ENCODE peak calls at places on chromosomes 7 and 10, in nine cellular contexts. One of them, this sample, is unnamed.

GRCh38 chr7:28348631-28349030 is 63.7 kb upstream of the CREB5 start:
- DNase-seq in heart left ventricle: peak
- DNase-seq in astrocyte of the spinal cord: no peak
- DNase-seq in HL-60: no peak
- DNase-seq in breast epithelium: peak
- DNase-seq in MCF 10A: peak
- DNase-seq in PC-9: no peak
- DNase-seq in suprapubic skin: no peak
- DNase-seq in GM12865: no peak
- DNase-seq in this sample: no peak

GRCh38 chr7:22718200-22718711 is 8.7 kb upstream of the IL6 start:
- DNase-seq in HL-60: no peak
- DNase-seq in GM12865: no peak
- DNase-seq in astrocyte of the spinal cord: peak
- DNase-seq in suprapubic skin: no peak
- DNase-seq in heart left ventricle: no peak
- DNase-seq in MCF 10A: peak
- DNase-seq in breast epithelium: no peak
- DNase-seq in PC-9: peak
- DNase-seq in this sample: peak

GRCh38 chr7:133934974-133935330 is 192.2 kb upstream of the LRGUK start:
- DNase-seq in MCF 10A: no peak
- DNase-seq in breast epithelium: no peak
- DNase-seq in HL-60: no peak
- DNase-seq in GM12865: no peak
- DNase-seq in heart left ventricle: no peak
- DNase-seq in astrocyte of the spinal cord: no peak
- DNase-seq in PC-9: no peak
- DNase-seq in suprapubic skin: no peak
- DNase-seq in this sample: no peak

GRCh38 chr10:79380125-79380917 is 33.1 kb downstream of the PPIF start:
- DNase-seq in heart left ventricle: peak
- DNase-seq in astrocyte of the spinal cord: no peak
- DNase-seq in HL-60: no peak
- DNase-seq in breast epithelium: peak
- DNase-seq in suprapubic skin: no peak
- DNase-seq in MCF 10A: peak
- DNase-seq in GM12865: no peak
- DNase-seq in PC-9: no peak
- DNase-seq in this sample: no peak

GRCh38 chr7:128103498-128104108 is 72.4 kb upstream of the LRRC4 start:
- DNase-seq in astrocyte of the spinal cord: peak
- DNase-seq in breast epithelium: no peak
- DNase-seq in suprapubic skin: no peak
- DNase-seq in heart left ventricle: peak
- DNase-seq in HL-60: peak
- DNase-seq in GM12865: peak
- DNase-seq in MCF 10A: no peak
- DNase-seq in PC-9: no peak
- DNase-seq in this sample: peak

GRCh38 chr7:1434891-1435670 is 24.2 kb downstream of the MICALL2 start:
- DNase-seq in astrocyte of the spinal cord: no peak
- DNase-seq in PC-9: no peak
- DNase-seq in GM12865: no peak
- DNase-seq in suprapubic skin: no peak
- DNase-seq in heart left ventricle: no peak
- DNase-seq in HL-60: no peak
- DNase-seq in breast epithelium: no peak
- DNase-seq in MCF 10A: no peak
- DNase-seq in this sample: no peak

GRCh38 chr10:29026065-29026797 is 262.6 kb upstream of the LYZL1 start:
- DNase-seq in HL-60: no peak
- DNase-seq in MCF 10A: no peak
- DNase-seq in breast epithelium: no peak
- DNase-seq in GM12865: peak
- DNase-seq in PC-9: no peak
- DNase-seq in suprapubic skin: no peak
- DNase-seq in astrocyte of the spinal cord: no peak
- DNase-seq in heart left ventricle: no peak
- DNase-seq in this sample: no peak

GRCh38 chr7:39453743-39454355 is 112.4 kb upstream of the YAE1 start:
- DNase-seq in PC-9: no peak
- DNase-seq in astrocyte of the spinal cord: peak
- DNase-seq in GM12865: peak
- DNase-seq in suprapubic skin: no peak
- DNase-seq in breast epithelium: no peak
- DNase-seq in MCF 10A: peak
- DNase-seq in heart left ventricle: no peak
- DNase-seq in HL-60: peak
- DNase-seq in this sample: peak

GRCh38 chr10:50452603-50453002 is 171.2 kb downstream of the SGMS1 start:
- DNase-seq in astrocyte of the spinal cord: no peak
- DNase-seq in HL-60: no peak
- DNase-seq in MCF 10A: no peak
- DNase-seq in PC-9: no peak
- DNase-seq in breast epithelium: no peak
- DNase-seq in suprapubic skin: no peak
- DNase-seq in heart left ventricle: no peak
- DNase-seq in GM12865: peak
- DNase-seq in this sample: no peak

GRCh38 chr10:87818505-87819273 is 663 bp upstream of the ATAD1 start:
- DNase-seq in PC-9: peak
- DNase-seq in heart left ventricle: no peak
- DNase-seq in HL-60: no peak
- DNase-seq in astrocyte of the spinal cord: peak
- DNase-seq in suprapubic skin: peak
- DNase-seq in MCF 10A: peak
- DNase-seq in GM12865: peak
- DNase-seq in breast epithelium: peak
- DNase-seq in this sample: peak

GRCh38 chr7:103447073-103447960 is 1.3 kb upstream of the SLC26A5 start:
- DNase-seq in HL-60: peak
- DNase-seq in PC-9: no peak
- DNase-seq in suprapubic skin: no peak
- DNase-seq in astrocyte of the spinal cord: peak
- DNase-seq in MCF 10A: peak
- DNase-seq in GM12865: peak
- DNase-seq in breast epithelium: no peak
- DNase-seq in heart left ventricle: no peak
- DNase-seq in this sample: peak
- TF ChIP-seq CTCF in HL-60: peak
- TF ChIP-seq CTCF in PC-9: peak
- TF ChIP-seq CTCF in suprapubic skin: no peak
- TF ChIP-seq CTCF in astrocyte of the spinal cord: peak
- TF ChIP-seq CTCF in MCF 10A: peak
- TF ChIP-seq CTCF in GM12865: peak
- TF ChIP-seq CTCF in breast epithelium: peak
- TF ChIP-seq CTCF in heart left ventricle: peak
- TF ChIP-seq CTCF in this sample: peak

GRCh38 chr7:154916381-154917213 is 86.3 kb downstream of the PAXIP1 start:
- DNase-seq in MCF 10A: no peak
- DNase-seq in astrocyte of the spinal cord: no peak
- DNase-seq in GM12865: no peak
- DNase-seq in PC-9: no peak
- DNase-seq in breast epithelium: no peak
- DNase-seq in HL-60: no peak
- DNase-seq in heart left ventricle: no peak
- DNase-seq in suprapubic skin: peak
- DNase-seq in this sample: no peak

GRCh38 chr7:154913645-154914579 is 89.0 kb downstream of the PAXIP1 start:
- DNase-seq in heart left ventricle: peak
- DNase-seq in MCF 10A: peak
- DNase-seq in GM12865: peak
- DNase-seq in HL-60: peak
- DNase-seq in astrocyte of the spinal cord: peak
- DNase-seq in PC-9: peak
- DNase-seq in suprapubic skin: peak
- DNase-seq in breast epithelium: peak
- DNase-seq in this sample: peak

GRCh38 chr7:154912921-154913644 is 89.8 kb downstream of the PAXIP1 start:
- DNase-seq in astrocyte of the spinal cord: no peak
- DNase-seq in breast epithelium: no peak
- DNase-seq in GM12865: no peak
- DNase-seq in MCF 10A: no peak
- DNase-seq in heart left ventricle: no peak
- DNase-seq in suprapubic skin: peak
- DNase-seq in PC-9: no peak
- DNase-seq in HL-60: no peak
- DNase-seq in this sample: no peak

GRCh38 chr7:154915600-154915999 is 87.3 kb downstream of the PAXIP1 start:
- DNase-seq in suprapubic skin: peak
- DNase-seq in breast epithelium: no peak
- DNase-seq in astrocyte of the spinal cord: no peak
- DNase-seq in PC-9: no peak
- DNase-seq in MCF 10A: no peak
- DNase-seq in GM12865: no peak
- DNase-seq in HL-60: no peak
- DNase-seq in heart left ventricle: no peak
- DNase-seq in this sample: no peak

DNA sequence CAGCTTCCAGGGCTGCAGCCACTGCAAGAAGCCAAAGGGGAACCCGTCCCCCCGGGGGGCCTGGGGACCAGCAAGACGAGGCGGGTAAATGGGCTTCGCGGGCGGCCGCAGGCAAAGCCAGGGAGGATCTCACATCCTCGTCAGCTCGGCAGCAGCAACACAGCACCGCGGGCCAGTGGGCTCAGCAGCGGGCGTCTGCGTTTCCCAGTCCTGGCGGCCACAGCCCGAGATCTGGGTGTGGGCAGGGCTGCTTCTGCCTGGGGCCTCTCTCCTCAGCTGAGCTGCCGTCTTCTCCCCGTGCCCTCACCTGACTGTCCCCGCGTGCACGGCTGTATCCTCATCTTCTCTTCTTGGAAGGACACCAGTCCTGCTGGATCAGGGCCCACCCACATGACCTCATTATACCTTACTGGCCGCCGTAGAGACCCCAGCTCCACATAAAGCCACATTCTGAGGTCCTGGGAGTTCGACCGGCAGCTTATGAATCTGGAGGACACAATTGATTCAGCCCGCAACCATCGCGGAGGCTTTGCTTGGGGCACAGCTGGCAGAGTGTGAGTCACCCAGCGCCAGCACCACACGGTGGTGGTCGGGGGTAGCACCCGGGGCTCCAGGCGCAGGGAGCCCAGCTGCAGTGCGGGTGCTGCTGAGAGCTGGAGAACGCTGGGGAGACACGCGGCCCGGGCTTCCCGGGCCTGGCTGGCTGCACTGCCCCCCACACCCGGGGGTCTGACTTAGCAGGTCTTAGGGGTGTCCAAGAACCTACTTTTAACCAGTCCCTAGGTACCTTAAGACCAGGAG is 88.1 kb downstream of the PAXIP1 start:
- DNase-seq in GM12865: no peak
- DNase-seq in suprapubic skin: peak
- DNase-seq in breast epithelium: no peak
- DNase-seq in MCF 10A: no peak
- DNase-seq in HL-60: no peak
- DNase-seq in heart left ventricle: no peak
- DNase-seq in PC-9: no peak
- DNase-seq in astrocyte of the spinal cord: no peak
- DNase-seq in this sample: no peak
- TF ChIP-seq CTCF in GM12865: no peak
- TF ChIP-seq CTCF in suprapubic skin: no peak
- TF ChIP-seq CTCF in breast epithelium: no peak
- TF ChIP-seq CTCF in MCF 10A: no peak
- TF ChIP-seq CTCF in HL-60: no peak
- TF ChIP-seq CTCF in heart left ventricle: no peak
- TF ChIP-seq CTCF in PC-9: no peak
- TF ChIP-seq CTCF in astrocyte of the spinal cord: no peak
- TF ChIP-seq CTCF in this sample: no peak

DNA sequence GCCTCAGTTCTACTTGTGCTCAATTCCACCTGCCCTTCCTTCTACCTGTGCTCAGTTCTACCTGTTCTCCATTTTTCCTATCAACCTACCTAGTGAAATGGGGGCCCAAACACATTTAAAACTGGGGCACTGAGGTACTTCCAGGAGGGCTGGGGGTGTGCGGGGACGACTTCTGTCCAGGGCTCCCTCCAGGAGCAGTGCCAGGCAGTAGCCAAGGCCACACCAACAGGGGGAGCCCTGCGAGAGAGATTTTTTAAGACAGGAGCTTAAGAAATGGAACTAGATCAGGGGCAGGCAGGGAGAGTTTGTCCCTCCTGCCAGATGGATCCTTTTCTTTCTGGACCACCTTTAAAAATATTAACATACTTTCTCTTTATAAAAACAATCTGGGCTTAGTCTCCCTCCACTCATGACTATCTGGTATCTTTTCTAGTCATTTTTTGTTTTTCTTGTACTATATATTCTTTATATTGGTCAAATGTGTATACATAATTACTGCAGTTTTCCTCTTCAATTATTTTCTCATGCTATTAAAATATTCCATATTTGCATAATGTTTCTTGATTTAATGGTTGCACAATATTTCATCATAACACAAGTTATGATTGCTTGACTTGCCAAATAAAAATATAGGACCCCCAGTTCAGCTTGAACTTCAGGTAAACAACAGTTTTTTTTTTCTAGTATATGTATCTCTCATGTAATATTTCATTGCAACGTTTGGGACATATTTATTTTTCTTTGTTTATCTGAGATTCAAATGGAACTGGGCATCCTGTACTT is 47.3 kb upstream of the INSYN2A start:
- DNase-seq in MCF 10A: peak
- DNase-seq in GM12865: no peak
- DNase-seq in breast epithelium: no peak
- DNase-seq in PC-9: no peak
- DNase-seq in heart left ventricle: peak
- DNase-seq in HL-60: no peak
- DNase-seq in suprapubic skin: no peak
- DNase-seq in astrocyte of the spinal cord: peak
- DNase-seq in this sample: peak
- TF ChIP-seq CTCF in MCF 10A: peak
- TF ChIP-seq CTCF in GM12865: no peak
- TF ChIP-seq CTCF in breast epithelium: no peak
- TF ChIP-seq CTCF in PC-9: peak
- TF ChIP-seq CTCF in heart left ventricle: peak
- TF ChIP-seq CTCF in HL-60: peak
- TF ChIP-seq CTCF in suprapubic skin: no peak
- TF ChIP-seq CTCF in astrocyte of the spinal cord: peak
- TF ChIP-seq CTCF in this sample: peak

GRCh38 chr10:26310361-26310760 is 93.8 kb downstream of the GAD2 start:
- DNase-seq in breast epithelium: no peak
- DNase-seq in MCF 10A: no peak
- DNase-seq in HL-60: no peak
- DNase-seq in heart left ventricle: no peak
- DNase-seq in PC-9: no peak
- DNase-seq in astrocyte of the spinal cord: no peak
- DNase-seq in suprapubic skin: no peak
- DNase-seq in GM12865: peak
- DNase-seq in this sample: no peak

DNA sequence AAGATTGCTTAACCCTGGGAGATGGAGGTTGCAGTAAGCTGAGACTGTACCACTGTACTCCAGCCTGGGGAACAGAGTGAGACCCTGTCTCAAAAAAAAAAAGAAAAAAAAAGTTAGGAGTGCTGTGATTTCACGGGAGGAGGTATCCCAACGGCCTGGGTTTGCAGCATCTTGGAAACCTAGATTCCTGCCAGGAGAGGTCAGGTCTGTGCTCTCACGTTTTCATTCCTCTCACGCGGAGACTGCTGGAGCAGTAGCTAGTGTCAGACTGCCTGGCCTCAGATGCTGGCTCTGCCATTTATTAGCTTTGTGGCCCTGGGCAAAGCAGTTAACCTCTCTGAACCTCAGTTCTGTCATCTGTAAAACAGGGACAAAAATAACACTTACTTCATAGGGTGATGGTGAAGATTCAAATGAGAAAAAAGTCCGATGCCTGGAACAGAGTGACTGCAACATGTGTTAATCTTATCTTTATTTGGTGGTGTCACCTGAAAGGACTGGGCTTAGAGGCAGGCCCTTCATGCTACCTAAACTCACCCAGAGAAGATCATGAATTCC is 94.9 kb downstream of the GAD2 start:
- DNase-seq in breast epithelium: no peak
- DNase-seq in suprapubic skin: no peak
- DNase-seq in MCF 10A: no peak
- DNase-seq in heart left ventricle: no peak
- DNase-seq in PC-9: no peak
- DNase-seq in astrocyte of the spinal cord: no peak
- DNase-seq in GM12865: no peak
- DNase-seq in HL-60: no peak
- DNase-seq in this sample: no peak
- TF ChIP-seq CTCF in breast epithelium: no peak
- TF ChIP-seq CTCF in suprapubic skin: no peak
- TF ChIP-seq CTCF in MCF 10A: no peak
- TF ChIP-seq CTCF in heart left ventricle: no peak
- TF ChIP-seq CTCF in PC-9: no peak
- TF ChIP-seq CTCF in astrocyte of the spinal cord: no peak
- TF ChIP-seq CTCF in GM12865: no peak
- TF ChIP-seq CTCF in HL-60: no peak
- TF ChIP-seq CTCF in this sample: no peak